ENCODE peak calls at places on chromosomes 13 and 19, in five cellular contexts. M is effector memory CD4-positive, alpha-beta T cell; U is ascending aorta; S is psoas muscle; G is neural progenitor cell. N is an unnamed sample. For H3K4me1 and H3K27me3, the result is how much of the 10 kb centered on the place peaks cover.

GRCh38 chr13:106350208-106350607 is 185.3 kb downstream of the EFNB2 start:
- DNase-seq in S (no peak), G (no peak), U (no peak), M (no peak), N (no peak)

GRCh38 chr13:44273991-44274810 is 99.4 kb upstream of the SERP2 start:
- DNase-seq in M (peak), U (peak), S (no peak), G (no peak), N (peak)

GRCh38 chr19:10625003-10625761 is at the start of gene SLC44A2:
- DNase-seq in M (no peak), S (peak), G (peak), U (peak), N (peak)

GRCh38 chr19:3692141-3693029 is 7.9 kb downstream of the PIP5K1C start:
- DNase-seq in U (no peak), M (peak), G (no peak), S (no peak), N (no peak)

GRCh38 chr19:39416152-39416551 is 3.7 kb downstream of the PLEKHG2 start:
- DNase-seq in G (no peak), M (no peak), U (no peak), S (no peak), N (no peak)

GRCh38 chr19:38666662-38667448 is 19.4 kb downstream of the ACTN4 start:
- DNase-seq in M (no peak), G (peak), S (peak), U (peak), N (peak)

GRCh38 chr13:33303885-33304284 is 18.3 kb upstream of the STARD13 start:
- DNase-seq in U (no peak), M (no peak), G (no peak), S (no peak), N (no peak)

GRCh38 chr19:51398096-51398704 is 7.8 kb upstream of the C19orf84 start:
- DNase-seq in G (peak), S (no peak), U (no peak), M (no peak), N (no peak)

GRCh38 chr13:46340631-46341111 is 46.4 kb downstream of the RUBCNL start:
- DNase-seq in G (no peak), S (no peak), U (no peak), M (no peak), N (no peak)

GRCh38 chr19:58170860-58171259 is 12.0 kb upstream of the ZNF274 start:
- DNase-seq in S (no peak), U (no peak), M (no peak), G (no peak), N (no peak)

GRCh38 chr19:17090501-17091074 is 15.0 kb downstream of the MYO9B start:
- DNase-seq in M (no peak), G (no peak), U (no peak), S (no peak), N (no peak)

GRCh38 chr19:48797103-48797502 is 13.7 kb downstream of the BCAT2 start:
- DNase-seq in U (no peak), M (no peak), S (no peak), G (no peak), N (no peak)

GRCh38 chr13:109783447-109783814 is 3.0 kb downstream of the IRS2 start:
- DNase-seq in S (peak), M (no peak), G (peak), U (no peak), N (no peak)
- H3K4me1 ChIP-seq in S (under half), M (under half), G (under half), U (under half), N (under half)

GRCh38 chr19:41918095-41918494 is 10.2 kb downstream of the ERFL start:
- DNase-seq in G (no peak), S (no peak), M (no peak), U (no peak), N (no peak)

GRCh38 chr19:41919948-41920712 is 8.1 kb downstream of the ERFL start:
- DNase-seq in M (no peak), S (no peak), G (no peak), U (no peak), N (no peak)

GRCh38 chr19:41920878-41921277 is 7.4 kb downstream of the ERFL start:
- DNase-seq in U (no peak), M (no peak), G (no peak), S (no peak), N (peak)

GRCh38 chr19:41917676-41918075 is 10.6 kb downstream of the ERFL start:
- DNase-seq in G (no peak), S (peak), M (no peak), U (no peak), N (no peak)

DNA sequence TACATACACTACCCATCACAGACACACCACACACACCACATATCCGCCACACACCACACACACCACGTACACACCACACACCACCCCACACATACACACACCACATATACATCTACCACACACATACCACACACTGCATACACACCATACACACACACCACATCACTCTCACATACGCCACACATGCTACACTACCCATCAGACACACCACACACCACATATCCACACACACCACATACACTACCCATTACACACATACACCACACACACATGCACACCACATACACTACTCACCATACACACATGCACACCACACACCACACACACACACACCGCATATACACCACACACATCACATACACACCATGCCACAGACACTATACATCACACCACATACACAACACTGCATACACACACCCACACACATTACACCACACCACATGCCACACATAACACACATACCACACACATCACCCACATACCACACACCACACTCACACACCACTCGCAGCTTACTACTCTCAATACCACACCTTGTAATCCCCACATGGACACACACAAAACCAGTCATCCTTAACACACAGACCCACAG is 9.5 kb downstream of the ERFL start:
- DNase-seq in G (no peak), M (no peak), S (no peak), U (no peak), N (no peak)
- H3K27me3 ChIP-seq in G (half or more), M (under half), S (under half), U (under half), N (half or more)

DNA sequence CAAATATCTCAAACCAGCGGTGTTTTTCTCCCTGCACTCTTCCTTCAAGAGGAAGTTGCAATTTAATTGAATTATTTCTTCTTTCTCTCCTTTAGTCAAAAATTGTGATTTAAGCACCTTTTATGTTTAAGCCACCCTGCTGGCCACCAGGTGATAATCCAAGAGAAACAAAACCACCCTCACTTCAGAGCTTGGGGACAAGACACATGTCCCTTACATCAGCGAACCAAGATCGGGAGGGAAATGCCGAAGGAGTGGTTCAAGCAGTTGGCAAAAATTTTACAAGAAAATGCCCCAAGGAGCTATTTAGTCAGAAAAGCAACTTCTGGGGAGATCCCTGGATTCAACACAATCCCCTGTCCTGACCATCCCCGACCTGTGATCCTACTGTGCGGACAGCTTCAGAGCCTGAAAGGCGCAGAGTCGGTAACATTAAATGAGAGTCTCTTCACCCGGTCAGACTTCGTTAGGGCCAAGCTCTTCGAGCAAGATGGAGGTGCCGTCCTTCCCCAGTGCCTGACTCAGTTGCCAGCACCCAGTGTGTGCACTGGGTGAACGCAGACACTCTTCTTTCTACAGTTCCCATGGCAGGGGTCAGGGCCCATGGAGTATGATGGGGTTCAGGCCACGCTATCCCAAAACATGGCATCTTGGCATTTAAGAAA is 78.6 kb upstream of the TM9SF2 start:
- DNase-seq in S (no peak), G (no peak), M (no peak), U (peak), N (no peak)
- H3K4me1 ChIP-seq in S (under half), G (under half), M (under half), U (under half), N (half or more)

GRCh38 chr13:113050856-113051431 is 54.6 kb upstream of the F7 start:
- DNase-seq in S (peak), U (no peak), G (no peak), M (no peak), N (peak)

GRCh38 chr13:113051641-113052040 is 54.0 kb upstream of the F7 start:
- DNase-seq in U (no peak), G (no peak), M (no peak), S (peak), N (peak)

GRCh38 chr13:113052971-113053370 is 52.6 kb upstream of the F7 start:
- DNase-seq in S (peak), G (no peak), M (no peak), U (no peak), N (peak)

GRCh38 chr13:113053376-113053775 is 52.2 kb upstream of the F7 start:
- DNase-seq in U (no peak), M (no peak), G (no peak), S (peak), N (peak)

GRCh38 chr13:113052206-113052605 is 53.4 kb upstream of the F7 start:
- DNase-seq in G (no peak), U (no peak), S (peak), M (no peak), N (peak)
- H3K27me3 ChIP-seq in G (under half), U (under half), S (under half), M (under half), N (under half)

N was measured in spleen.